ENCODE peak calls at places on chromosomes 3 and 15, in five cellular contexts. G is ecto neural progenitor cell; A is activated CD4-positive, alpha-beta T cell treated with anti-CD3 and anti-CD28 coated beads for 24 hours; U is globus pallidus; C is RWPE1. L is an unnamed sample.

GRCh38 chr3:140766465-140766864 is 88.6 kb downstream of the TRIM42 start:
- DNase-seq in C (no peak), A (no peak), U (no peak), G (no peak), L (no peak)

GRCh38 chr3:116966649-116967048 is 257.1 kb downstream of the TUSC7 start:
- DNase-seq in U (no peak), A (no peak), G (no peak), C (no peak), L (no peak)

GRCh38 chr3:40718681-40719080 is 193.9 kb downstream of the ZNF621 start:
- DNase-seq in A (no peak), U (no peak), G (no peak), C (no peak), L (no peak)

GRCh38 chr3:29167180-29167579 is 113.7 kb upstream of the RBMS3 start:
- DNase-seq in U (no peak), C (no peak), A (no peak), G (no peak), L (no peak)

GRCh38 chr3:101512521-101513418 is at the start of gene SENP7:
- DNase-seq in C (peak; percentile 84), U (peak; percentile 84), A (peak; percentile 67), G (peak; percentile 82), L (peak; percentile 87)

GRCh38 chr3:192571197-192571791 is 156.0 kb downstream of the FGF12 start:
- DNase-seq in C (peak; percentile 34), U (peak; percentile 17), A (no peak), G (no peak), L (no peak)

GRCh38 chr15:31489801-31490646 is 163.4 kb downstream of the KLF13 start:
- DNase-seq in C (peak; percentile 78), U (peak; percentile 25), G (peak; percentile 66), A (no peak), L (peak; percentile 59)

GRCh38 chr15:68585574-68586273 is 6.9 kb downstream of the CORO2B start:
- DNase-seq in C (no peak), G (no peak), A (no peak), U (peak; percentile 88), L (no peak)

GRCh38 chr3:71511446-71511845 is 72.1 kb downstream of the FOXP1 start:
- DNase-seq in C (no peak), G (no peak), U (no peak), A (no peak), L (no peak)

L was measured in RKO.